ENCODE peak calls at places on chromosomes 2 and 18, in five cellular contexts. I is ovary, P is uterus, F is prostate gland, J is adrenal gland. H is an unnamed sample.

GRCh38 chr2:67213270-67213670 is 183.9 kb upstream of the ETAA1 start:
- DNase-seq in P (no peak), F (no peak), I (no peak), J (no peak), H (peak; percentile 53)

GRCh38 chr2:142868281-142868762 is 9.1 kb upstream of the KYNU start:
- DNase-seq in P (peak; percentile 17), F (peak; percentile 14), I (no peak), J (peak; percentile 56), H (peak; percentile 81)

GRCh38 chr2:163595033-163595432 is 140.8 kb downstream of the FIGN start:
- DNase-seq in J (no peak), I (no peak), F (no peak), P (no peak), H (no peak)

GRCh38 chr18:48623468-48624220 is 84.8 kb downstream of the CTIF start:
- DNase-seq in J (no peak), F (no peak), I (no peak), P (no peak), H (no peak)

GRCh38 chr18:27838230-27838629 is 338.7 kb downstream of the CDH2 start:
- DNase-seq in I (no peak), F (no peak), P (no peak), J (no peak), H (no peak)

GRCh38 chr2:71892896-71893295 is 254.8 kb downstream of the CYP26B1 start:
- DNase-seq in I (no peak), J (no peak), F (no peak), P (no peak), H (no peak)

GRCh38 chr2:121036226-121036692 is 248.7 kb downstream of the TFCP2L1 start:
- DNase-seq in I (no peak), F (peak; percentile 78), J (no peak), P (no peak), H (no peak)

GRCh38 chr2:239311132-239312040 is 89.4 kb downstream of the HDAC4 start:
- DNase-seq in J (peak; percentile 77), F (peak; percentile 74), I (peak; percentile 51), P (peak; percentile 55), H (peak; percentile 93)

GRCh38 chr2:59827677-59828076 is 725.8 kb downstream of the BCL11A start:
- DNase-seq in F (no peak), P (no peak), J (no peak), I (no peak), H (no peak)

GRCh38 chr18:13270279-13270911 is 51.8 kb downstream of the LDLRAD4 start:
- DNase-seq in J (peak; percentile 8), F (no peak), I (no peak), P (no peak), H (no peak)

GRCh38 chr2:27128810-27129571 is 5.4 kb downstream of the ABHD1 start:
- DNase-seq in J (no peak), I (no peak), P (no peak), F (no peak), H (no peak)

GRCh38 chr18:36179562-36180334 is 7.5 kb upstream of the MOCOS start:
- DNase-seq in P (peak; percentile 84), F (peak; percentile 77), J (peak; percentile 91), I (peak; percentile 100), H (peak; percentile 90)

GRCh38 chr2:30777662-30778505 is 29.4 kb downstream of the CAPN13 start:
- DNase-seq in P (no peak), J (peak; percentile 3), I (no peak), F (no peak), H (no peak)

GRCh38 chr18:23572012-23572411 is 14.3 kb downstream of the NPC1 start:
- DNase-seq in P (no peak), J (no peak), F (no peak), I (no peak), H (no peak)

GRCh38 chr2:135732561-135732960 is 9.1 kb upstream of the UBXN4 start:
- DNase-seq in I (no peak), P (no peak), J (no peak), F (no peak), H (no peak)

GRCh38 chr2:217438821-217439220 is 564.0 kb downstream of the TNS1 start:
- DNase-seq in F (no peak), P (no peak), J (no peak), I (no peak), H (no peak)

GRCh38 chr2:201854841-201855240 is 48.5 kb downstream of the CDK15 start:
- DNase-seq in P (no peak), I (no peak), J (no peak), F (no peak), H (no peak)

GRCh38 chr2:23600336-23600735 is 215.4 kb downstream of the KLHL29 start:
- DNase-seq in P (no peak), J (no peak), I (no peak), F (no peak), H (peak; percentile 83)

GRCh38 chr2:175003875-175004729 is 1.1 kb downstream of the CHN1 start:
- DNase-seq in F (no peak), I (no peak), J (no peak), P (no peak), H (no peak)

GRCh38 chr2:53994735-53995538 is 24.1 kb upstream of the PSME4 start:
- DNase-seq in J (no peak), P (no peak), F (no peak), I (no peak), H (no peak)

GRCh38 chr2:110114007-110114591 is 1.5 kb downstream of the MALL start:
- DNase-seq in J (no peak), F (no peak), P (no peak), I (no peak), H (no peak)

GRCh38 chr2:151484100-151484499 is 74.4 kb downstream of the RIF1 start:
- DNase-seq in I (no peak), J (no peak), F (no peak), P (no peak), H (no peak)

GRCh38 chr2:134683561-134684112 is 35.2 kb downstream of the TMEM163 start:
- DNase-seq in F (no peak), J (peak; percentile 43), P (no peak), I (no peak), H (no peak)

GRCh38 chr2:69683170-69683971 is 39.8 kb upstream of the AAK1 start:
- DNase-seq in J (peak; percentile 33), F (peak; percentile 39), P (peak; percentile 57), I (no peak), H (no peak)

GRCh38 chr2:236273126-236273525 is 8.9 kb upstream of the ASB18 start:
- DNase-seq in P (no peak), J (no peak), F (no peak), I (no peak), H (no peak)

GRCh38 chr2:210356944-210357343 is 42.0 kb upstream of the MYL1 start:
- DNase-seq in F (no peak), P (no peak), J (no peak), I (no peak), H (peak; percentile 38)

GRCh38 chr2:134395779-134396178 is 141.9 kb downstream of the MGAT5 start:
- DNase-seq in J (no peak), F (no peak), P (no peak), I (no peak), H (no peak)

GRCh38 chr2:210199854-210200253 is 25.4 kb downstream of the ACADL start:
- DNase-seq in P (no peak), J (no peak), I (no peak), F (no peak), H (no peak)

GRCh38 chr2:128651000-128651399 is 332.3 kb upstream of the HS6ST1 start:
- DNase-seq in J (no peak), I (no peak), P (no peak), F (no peak), H (no peak)

GRCh38 chr2:84969511-84970265 is 1.3 kb upstream of the KCMF1 start:
- DNase-seq in J (peak; percentile 39), I (no peak), P (no peak), F (no peak), H (peak; percentile 55)

GRCh38 chr2:84965827-84966226 is 5.1 kb upstream of the KCMF1 start:
- DNase-seq in J (no peak), I (no peak), P (no peak), F (no peak), H (peak; percentile 51)

GRCh38 chr2:84971799-84972790 is 1.1 kb downstream of the KCMF1 start:
- DNase-seq in I (peak; percentile 52), J (peak; percentile 65), F (peak; percentile 28), P (peak; percentile 35), H (peak; percentile 74)

GRCh38 chr2:84970956-84971798 is at the start of gene KCMF1:
- DNase-seq in P (peak; percentile 70), F (peak; percentile 74), I (peak; percentile 82), J (peak; percentile 74), H (peak; percentile 91)

GRCh38 chr2:84970266-84970955 is 550 bp upstream of the KCMF1 start:
- DNase-seq in I (peak; percentile 68), F (peak; percentile 51), J (peak; percentile 70), P (peak; percentile 55), H (peak; percentile 83)
- TF ChIP-seq POLR2A in I (no peak), F (peak; percentile 55), J (peak; percentile 52), P (no peak), H (no peak)

GRCh38 chr2:235026649-235027557 is 75.1 kb downstream of the SH3BP4 start:
- DNase-seq in F (peak; percentile 97), J (peak; percentile 84), I (no peak), P (peak; percentile 37), H (peak; percentile 64)
- H3K9me3 ChIP-seq in F (no peaks in the 10 kb centered on the region), J (no peaks in the 10 kb centered on the region), I (no peaks in the 10 kb centered on the region), P (no peaks in the 10 kb centered on the region), H (no peaks in the 10 kb centered on the region)

GRCh38 chr2:232861353-232861752 is 8.7 kb upstream of the SNORC start:
- DNase-seq in F (no peak), J (no peak), P (no peak), I (no peak), H (no peak)

GRCh38 chr2:232859385-232859916 is 10.6 kb upstream of the SNORC start:
- DNase-seq in P (no peak), I (no peak), F (no peak), J (no peak), H (no peak)

GRCh38 chr2:232857158-232857563 is 12.9 kb upstream of the SNORC start:
- DNase-seq in P (no peak), I (no peak), J (no peak), F (no peak), H (no peak)

GRCh38 chr2:232863996-232864395 is 6.1 kb upstream of the SNORC start:
- DNase-seq in J (no peak), P (no peak), I (no peak), F (no peak), H (no peak)

GRCh38 chr2:232860593-232861241 is 9.3 kb upstream of the SNORC start:
- DNase-seq in F (no peak), P (no peak), I (no peak), J (peak; percentile 18), H (no peak)
- TF ChIP-seq POLR2A in F (no peak), P (no peak), I (no peak), J (no peak), H (no peak)

GRCh38 chr2:83764447-83765005 is 694.6 kb downstream of the SUCLG1 start:
- DNase-seq in I (no peak), P (no peak), J (no peak), F (no peak), H (no peak)
- H3K9me3 ChIP-seq in I (no peaks in the 10 kb centered on the region), P (no peaks in the 10 kb centered on the region), J (peaks cover 8% of the 10 kb centered on the region), F (no peaks in the 10 kb centered on the region), H (peaks cover 4% of the 10 kb centered on the region)

GRCh38 chr18:62323483-62324354 is 1.4 kb upstream of the TNFRSF11A start:
- DNase-seq in P (no peak), F (no peak), J (no peak), I (no peak), H (no peak)
- TF ChIP-seq POLR2A in P (no peak), F (no peak), J (no peak), I (no peak), H (no peak)

H was measured in sigmoid colon.